ENCODE peak calls at places on chromosomes 4 and X, in six cellular contexts. F is Karpas-422; E is trophoblast cell; H is tibial artery; J is effector memory CD4-positive, alpha-beta T cell; R is PC-3. Q is an unnamed sample.

GRCh38 chr4:176778491-176778890 is 14.2 kb downstream of the VEGFC start:
- DNase-seq in R (peak; percentile 68), E (no peak), H (no peak), J (no peak), F (no peak), Q (peak; percentile 40)

GRCh38 chrX:19063030-19063429 is 59.2 kb downstream of the ADGRG2 start:
- DNase-seq in E (no peak), R (peak; percentile 48), J (no peak), F (no peak), H (no peak), Q (no peak)

GRCh38 chr4:66920514-66920913 is 624.8 kb downstream of the CENPC start:
- DNase-seq in E (no peak), R (no peak), H (no peak), F (no peak), J (no peak), Q (no peak)

GRCh38 chrX:16462912-16463311 is 187.0 kb upstream of the S100G start:
- DNase-seq in R (no peak), J (no peak), H (peak; percentile 22), F (no peak), E (no peak), Q (no peak)

GRCh38 chr4:153427363-153428071 is 38.6 kb upstream of the TMEM131L start:
- DNase-seq in E (no peak), H (no peak), F (no peak), J (no peak), R (peak; percentile 50), Q (peak; percentile 52)

GRCh38 chrX:68440940-68441339 is 7.6 kb upstream of the OPHN1 start:
- DNase-seq in J (no peak), E (no peak), R (peak; percentile 74), H (peak; percentile 50), F (no peak), Q (peak; percentile 32)

GRCh38 chrX:120474085-120474484 is 5.0 kb upstream of the LAMP2 start:
- DNase-seq in E (no peak), H (no peak), J (no peak), F (no peak), R (no peak), Q (no peak)

GRCh38 chr4:83536649-83537352 is 893 bp downstream of the GPAT3 start:
- DNase-seq in H (no peak), E (no peak), F (no peak), R (no peak), J (no peak), Q (no peak)

GRCh38 chr4:126109836-126110235 is 795.1 kb downstream of the FAT4 start:
- DNase-seq in E (no peak), J (no peak), H (no peak), F (no peak), R (no peak), Q (no peak)

GRCh38 chrX:155612312-155613224 is at the start of gene TMLHE:
- DNase-seq in E (peak; percentile 19), J (peak; percentile 0), F (peak; percentile 82), H (peak; percentile 47), R (no peak), Q (peak; percentile 74)

GRCh38 chr4:26048962-26049361 is 134.9 kb downstream of the SMIM20 start:
- DNase-seq in J (no peak), E (peak; percentile 12), R (no peak), F (no peak), H (peak; percentile 49), Q (no peak)

GRCh38 chr4:154467886-154468285 is 23.7 kb downstream of the DCHS2 start:
- DNase-seq in R (peak; percentile 83), H (no peak), E (no peak), J (no peak), F (no peak), Q (no peak)

GRCh38 chr4:111323916-111324315 is 701.0 kb upstream of the PITX2 start:
- DNase-seq in F (no peak), E (no peak), H (no peak), J (no peak), R (no peak), Q (no peak)

GRCh38 chr4:106816501-106816900 is 219.6 kb downstream of the DKK2 start:
- DNase-seq in H (no peak), E (peak; percentile 21), F (no peak), R (no peak), J (no peak), Q (no peak)

GRCh38 chr4:2790583-2791517 is 2.0 kb upstream of the SH3BP2 start:
- DNase-seq in F (no peak), E (no peak), R (no peak), J (no peak), H (peak; percentile 21), Q (no peak)

GRCh38 chr4:7904108-7904516 is 35.5 kb downstream of the AFAP1 start:
- DNase-seq in F (no peak), R (no peak), J (no peak), E (peak; percentile 10), H (no peak), Q (no peak)

GRCh38 chr4:7904942-7905341 is 34.7 kb downstream of the AFAP1 start:
- DNase-seq in R (no peak), H (no peak), E (no peak), J (no peak), F (no peak), Q (no peak)

GRCh38 chr4:7902101-7902553 is 37.5 kb downstream of the AFAP1 start:
- DNase-seq in E (no peak), R (no peak), F (no peak), J (no peak), H (no peak), Q (no peak)

GRCh38 chr4:7902826-7903225 is 36.8 kb downstream of the AFAP1 start:
- DNase-seq in R (no peak), E (no peak), J (no peak), F (no peak), H (no peak), Q (no peak)

GRCh38 chr4:7903686-7904085 is 36.0 kb downstream of the AFAP1 start:
- DNase-seq in E (no peak), H (no peak), F (no peak), R (no peak), J (no peak), Q (no peak)
- H3K4me1 ChIP-seq in E (peaks cover 6% of the 10 kb centered on the region), H (peaks cover 55% of the 10 kb centered on the region), F (no peaks in the 10 kb centered on the region), R (peaks cover 28% of the 10 kb centered on the region), J (no peaks in the 10 kb centered on the region), Q (peaks cover 9% of the 10 kb centered on the region)

GRCh38 chr4:113449407-113449974 is 312.0 kb downstream of the CAMK2D start:
- DNase-seq in E (no peak), F (no peak), J (no peak), H (no peak), R (no peak), Q (no peak)
- H3K4me1 ChIP-seq in E (peaks cover 3% of the 10 kb centered on the region), F (peaks cover 15% of the 10 kb centered on the region), J (no peaks in the 10 kb centered on the region), H (peaks cover 15% of the 10 kb centered on the region), R (peaks cover 24% of the 10 kb centered on the region), Q (peaks cover 6% of the 10 kb centered on the region)

DNA sequence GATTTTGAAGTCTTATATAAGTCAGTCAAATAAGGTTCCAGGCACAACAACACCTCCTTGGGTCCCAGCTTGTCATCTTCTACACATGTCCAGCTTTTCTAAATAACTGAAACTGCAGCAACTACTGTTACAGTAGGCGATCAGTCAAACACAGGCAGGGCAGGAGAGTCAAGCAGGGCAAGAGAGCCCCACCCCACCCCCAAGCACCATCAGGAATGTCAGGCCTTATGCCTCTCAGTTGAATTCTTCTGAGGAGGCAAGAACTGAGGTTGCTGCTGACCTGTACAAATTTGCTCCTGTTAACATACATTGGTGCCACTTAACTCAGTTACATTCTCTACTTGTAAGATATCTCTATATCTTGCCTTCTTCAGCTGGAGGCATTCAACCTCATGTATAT is 608.8 kb upstream of the PCDH10 start:
- DNase-seq in F (no peak), H (no peak), R (no peak), J (no peak), E (no peak), Q (no peak)
- H3K4me1 ChIP-seq in F (no peaks in the 10 kb centered on the region), H (no peaks in the 10 kb centered on the region), R (no peaks in the 10 kb centered on the region), J (no peaks in the 10 kb centered on the region), E (no peaks in the 10 kb centered on the region), Q (no peaks in the 10 kb centered on the region)

GRCh38 chrX:41522071-41522470 is 74.9 kb downstream of the NYX start:
- DNase-seq in H (no peak), R (no peak), F (no peak), E (no peak), J (no peak), Q (no peak)
- H3K4me1 ChIP-seq in H (no peaks in the 10 kb centered on the region), R (peaks cover 12% of the 10 kb centered on the region), F (no peaks in the 10 kb centered on the region), E (no peaks in the 10 kb centered on the region), J (no peaks in the 10 kb centered on the region), Q (no peaks in the 10 kb centered on the region)

GRCh38 chr4:57078685-57079521 is 31.3 kb downstream of the IGFBP7 start:
- DNase-seq in R (no peak), H (no peak), F (no peak), E (peak; percentile 28), J (no peak), Q (no peak)

GRCh38 chr4:57075353-57075752 is 34.8 kb downstream of the IGFBP7 start:
- DNase-seq in J (no peak), E (no peak), H (no peak), R (no peak), F (no peak), Q (no peak)

GRCh38 chr4:57076646-57077045 is 33.5 kb downstream of the IGFBP7 start:
- DNase-seq in E (no peak), J (no peak), H (no peak), F (no peak), R (no peak), Q (no peak)

GRCh38 chr4:57074753-57075152 is 35.4 kb downstream of the IGFBP7 start:
- DNase-seq in R (peak; percentile 32), H (no peak), J (no peak), E (no peak), F (no peak), Q (no peak)

DNA sequence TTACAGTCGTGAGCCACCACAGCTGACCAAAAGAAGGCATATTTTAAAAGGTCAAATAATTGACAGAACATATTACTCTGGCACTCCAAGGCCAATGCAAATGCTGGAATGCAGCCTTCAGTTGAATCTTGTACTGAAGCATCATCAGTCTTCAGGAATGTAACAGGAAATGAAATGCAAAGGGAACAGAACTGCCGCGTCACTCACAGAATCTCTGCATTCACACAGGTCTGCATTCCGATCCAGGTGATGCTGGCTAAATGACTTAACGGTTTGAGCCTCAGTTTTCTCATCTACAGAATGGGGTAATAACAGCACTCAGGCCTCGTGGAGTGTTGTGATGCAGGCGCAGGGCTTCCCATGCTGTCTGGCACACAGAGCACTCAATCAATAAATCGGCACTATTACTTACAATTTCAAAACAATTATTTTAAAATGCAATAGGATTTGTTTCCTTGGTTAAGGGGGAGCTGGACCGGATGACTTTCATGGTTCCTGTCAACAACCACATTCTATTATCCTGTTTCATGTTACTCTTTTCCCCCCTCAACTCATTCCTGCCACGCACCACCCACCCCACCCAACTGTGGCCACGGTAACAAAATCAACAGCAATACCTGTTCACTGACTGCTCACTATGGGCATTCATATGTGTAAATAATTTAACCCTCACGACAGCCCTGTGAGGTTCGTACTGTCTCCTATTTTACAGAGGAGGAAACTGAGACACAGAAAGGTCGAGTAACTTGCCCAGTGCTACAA is 32.5 kb downstream of the IGFBP7 start:
- DNase-seq in J (no peak), F (no peak), E (peak; percentile 70), H (no peak), R (peak; percentile 61), Q (peak; percentile 60)
- H3K4me1 ChIP-seq in J (no peaks in the 10 kb centered on the region), F (no peaks in the 10 kb centered on the region), E (peaks cover 22% of the 10 kb centered on the region), H (peaks cover 52% of the 10 kb centered on the region), R (peaks cover 15% of the 10 kb centered on the region), Q (peaks cover 11% of the 10 kb centered on the region)

Q was measured in PC-9.